ENCODE peak calls at places on chromosomes 4 and X, in five cellular contexts. Q is ascending aorta; D is CD4-positive, alpha-beta T cell; V is brain microvascular endothelial cell; X is HL-60. Z is an unnamed sample.

GRCh38 chr4:15457401-15458201 is 12.1 kb upstream of the CC2D2A start:
- DNase-seq in Q (no peak), D (no peak), V (peak), X (no peak), Z (no peak)

GRCh38 chrX:69501433-69501832 is 2.7 kb upstream of the NALF2 start:
- DNase-seq in Q (no peak), D (no peak), V (no peak), X (no peak), Z (no peak)

GRCh38 chr4:4860803-4861591 is 1.5 kb downstream of the MSX1 start:
- DNase-seq in Q (no peak), D (no peak), V (peak), X (no peak), Z (no peak)

GRCh38 chr4:33722254-33722653 is 2522.1 kb downstream of the ARAP2 start:
- DNase-seq in Q (no peak), D (no peak), V (no peak), X (no peak), Z (no peak)

GRCh38 chr4:137390707-137391106 is 141.6 kb downstream of the PCDH18 start:
- DNase-seq in Q (no peak), D (no peak), V (no peak), X (no peak), Z (no peak)

GRCh38 chr4:184769285-184769825 is 35.5 kb upstream of the CENPU start:
- DNase-seq in Q (no peak), D (no peak), V (no peak), X (no peak), Z (no peak)

GRCh38 chr4:122914938-122915337 is 7.5 kb downstream of the NUDT6 start:
- DNase-seq in Q (no peak), D (no peak), V (peak), X (no peak), Z (no peak)

GRCh38 chrX:140664939-140665338 is 44.6 kb upstream of the LINC00632 start:
- DNase-seq in Q (no peak), D (no peak), V (no peak), X (peak), Z (no peak)

GRCh38 chrX:23662853-23663252 is 4.4 kb upstream of the PRDX4 start:
- DNase-seq in Q (no peak), D (no peak), V (no peak), X (no peak), Z (no peak)

GRCh38 chr4:118883861-118884260 is 4.8 kb upstream of the SYNPO2 start:
- DNase-seq in Q (no peak), D (no peak), V (no peak), X (no peak), Z (no peak)

GRCh38 chrX:10509397-10509796 is 111.0 kb downstream of the MID1 start:
- DNase-seq in Q (no peak), D (no peak), V (no peak), X (no peak), Z (no peak)

GRCh38 chr4:182504440-182504839 is 261.2 kb downstream of the TENM3 start:
- DNase-seq in Q (no peak), D (no peak), V (no peak), X (no peak), Z (no peak)

GRCh38 chrX:31199051-31199769 is 127.4 kb upstream of the FTHL17 start:
- DNase-seq in Q (no peak), D (no peak), V (no peak), X (no peak), Z (no peak)

GRCh38 chr4:76993787-76994641 is 44.5 kb downstream of the SEPTIN11 start:
- DNase-seq in Q (no peak), D (peak), V (no peak), X (no peak), Z (no peak)

GRCh38 chr4:37865450-37865849 is 25.4 kb upstream of the TBC1D1 start:
- DNase-seq in Q (no peak), D (no peak), V (peak), X (no peak), Z (no peak)

GRCh38 chrX:11591712-11592351 is 73.9 kb downstream of the ARHGAP6 start:
- DNase-seq in Q (no peak), D (no peak), V (no peak), X (peak), Z (no peak)

GRCh38 chr4:8407316-8407715 is 33.2 kb downstream of the ACOX3 start:
- DNase-seq in Q (no peak), D (no peak), V (no peak), X (no peak), Z (no peak)

GRCh38 chrX:71911023-71911730 is 532 bp downstream of the NHSL2 start:
- DNase-seq in Q (no peak), D (no peak), V (no peak), X (no peak), Z (no peak)

GRCh38 chrX:125090046-125090445 is 229.6 kb upstream of the TEX13C start:
- DNase-seq in Q (no peak), D (no peak), V (no peak), X (no peak), Z (no peak)

GRCh38 chr4:147958459-147959065 is 226.7 kb downstream of the ARHGAP10 start:
- DNase-seq in Q (no peak), D (no peak), V (no peak), X (no peak), Z (no peak)

GRCh38 chr4:151887151-151887815 is 126.5 kb upstream of the GATB start:
- DNase-seq in Q (no peak), D (no peak), V (peak), X (peak), Z (no peak)

GRCh38 chr4:7819446-7819845 is 120.2 kb downstream of the AFAP1 start:
- DNase-seq in Q (no peak), D (no peak), V (no peak), X (no peak), Z (no peak)

GRCh38 chrX:136752796-136753195 is 27.9 kb downstream of the ARHGEF6 start:
- DNase-seq in Q (no peak), D (no peak), V (peak), X (no peak), Z (no peak)

GRCh38 chrX:44432641-44433040 is 89.2 kb upstream of the EFHC2 start:
- DNase-seq in Q (no peak), D (no peak), V (no peak), X (no peak), Z (no peak)

GRCh38 chr4:5897674-5898073 is 4.8 kb upstream of the CRMP1 start:
- DNase-seq in Q (no peak), D (no peak), V (no peak), X (no peak), Z (no peak)

GRCh38 chr4:181235361-181235760 is 1007.8 kb upstream of the TENM3 start:
- DNase-seq in Q (no peak), D (no peak), V (no peak), X (no peak), Z (no peak)

GRCh38 chrX:46268429-46268828 is 276.8 kb downstream of the ZNF674 start:
- DNase-seq in Q (no peak), D (no peak), V (no peak), X (no peak), Z (no peak)

GRCh38 chr4:181896609-181897008 is 346.6 kb upstream of the TENM3 start:
- DNase-seq in Q (no peak), D (no peak), V (no peak), X (no peak), Z (no peak)

GRCh38 chr4:13543648-13544555 is at the start of gene NKX3-2:
- DNase-seq in Q (no peak), D (no peak), V (no peak), X (no peak), Z (no peak)

GRCh38 chr4:115323106-115323684 is 209.8 kb upstream of the NDST4 start:
- DNase-seq in Q (no peak), D (no peak), V (no peak), X (no peak), Z (no peak)

DNA sequence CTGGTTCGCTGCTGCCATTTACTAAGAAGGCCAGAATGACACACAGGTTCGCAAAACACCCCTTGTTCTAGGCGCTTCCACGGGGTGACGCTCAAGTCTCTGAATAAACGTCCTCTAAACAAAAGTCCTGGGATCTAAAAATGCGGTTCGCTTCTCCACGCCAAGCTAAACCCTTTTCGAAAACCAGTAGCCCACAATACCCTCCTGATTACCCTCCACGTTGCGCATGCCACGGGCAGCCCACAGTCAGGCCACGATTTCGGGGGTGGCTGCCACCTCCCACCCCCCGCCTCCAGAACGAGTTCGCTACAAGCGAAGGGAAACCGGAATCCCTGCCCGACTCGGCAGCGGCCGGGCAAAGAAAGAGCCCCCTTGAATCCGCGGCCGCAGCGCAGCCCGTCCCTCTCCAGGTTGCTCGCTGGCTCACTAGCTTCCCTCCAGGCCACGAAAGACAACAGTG is 423 bp downstream of the RPL39 start:
- DNase-seq in Q (no peak), D (peak), V (peak), X (no peak), Z (no peak)
- TF ChIP-seq CTCF in Q (no peak), D (peak), V (no peak), X (no peak), Z (no peak)

GRCh38 chr4:99025506-99025905 is 30.0 kb downstream of the METAP1 start:
- DNase-seq in Q (no peak), D (no peak), V (no peak), X (no peak), Z (no peak)

GRCh38 chr4:99021386-99021785 is 25.9 kb downstream of the METAP1 start:
- DNase-seq in Q (no peak), D (no peak), V (no peak), X (no peak), Z (no peak)

GRCh38 chr4:99022566-99022965 is 27.0 kb downstream of the METAP1 start:
- DNase-seq in Q (no peak), D (no peak), V (no peak), X (no peak), Z (no peak)

GRCh38 chr4:99027304-99027703 is 31.8 kb downstream of the METAP1 start:
- DNase-seq in Q (no peak), D (no peak), V (no peak), X (no peak), Z (no peak)

DNA sequence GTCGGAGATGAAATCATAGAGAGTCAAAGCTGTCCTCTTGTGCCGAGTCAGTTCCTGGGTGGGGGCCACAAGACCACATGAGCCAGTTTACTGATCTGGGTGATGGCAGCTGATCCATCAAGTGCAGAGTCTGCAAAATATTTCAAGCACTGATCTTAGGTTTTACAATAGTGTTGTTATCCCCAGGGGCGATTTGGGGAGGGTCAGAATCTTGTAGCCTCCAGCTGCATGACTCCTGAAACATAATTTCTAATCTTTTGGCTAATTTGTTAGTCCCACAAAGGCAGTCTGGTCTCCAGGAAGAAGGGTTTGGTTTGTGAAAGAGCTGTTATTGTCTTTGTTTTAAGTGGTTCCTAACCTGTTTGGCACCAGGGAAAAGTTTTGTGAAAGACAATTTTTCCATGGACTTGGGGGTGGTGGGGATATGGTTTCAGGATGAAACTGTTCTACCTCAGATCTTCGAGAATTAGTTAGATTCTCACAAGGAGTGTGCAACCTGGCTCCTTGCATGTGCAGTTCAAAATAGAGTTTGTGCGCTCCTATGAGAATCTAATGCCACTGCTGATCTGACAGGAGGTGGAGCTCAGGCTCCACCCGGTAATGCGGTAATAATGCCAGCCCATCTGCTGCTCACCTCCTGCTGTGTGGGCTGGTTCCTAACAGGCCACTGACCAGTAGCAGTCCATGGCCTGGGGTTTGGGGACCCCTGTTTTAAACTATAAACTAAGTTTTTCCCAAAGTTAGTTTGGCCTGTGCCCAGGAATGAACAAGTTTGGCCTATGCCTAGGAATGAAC is 29.2 kb downstream of the METAP1 start:
- DNase-seq in Q (no peak), D (no peak), V (no peak), X (no peak), Z (no peak)
- TF ChIP-seq CTCF in Q (no peak), D (no peak), V (no peak), X (no peak), Z (no peak)

DNA sequence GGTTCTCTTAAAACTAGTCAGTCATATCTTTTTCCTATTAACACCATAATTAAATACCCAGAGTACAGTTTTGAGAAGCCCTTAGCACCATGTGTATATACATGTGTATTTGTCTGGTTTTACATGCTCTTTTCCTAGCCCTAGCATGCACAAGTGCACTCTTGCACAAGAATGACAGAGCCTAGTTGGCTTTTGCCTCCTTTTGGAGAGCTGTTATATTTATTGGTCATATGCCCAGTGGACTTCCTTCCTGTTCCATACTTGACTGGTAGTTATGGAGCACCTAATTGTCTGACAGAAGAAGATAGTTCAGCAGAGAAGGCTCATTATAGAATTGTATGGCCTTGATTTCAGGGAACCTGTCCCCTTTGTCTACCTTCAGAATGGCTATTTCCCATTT is 155.6 kb downstream of the ARX start:
- DNase-seq in Q (no peak), D (no peak), V (no peak), X (no peak), Z (no peak)
- TF ChIP-seq CTCF in Q (no peak), D (no peak), V (no peak), X (no peak), Z (no peak)

GRCh38 chrX:102129473-102129872 is 4.0 kb downstream of the TCEAL2 start:
- DNase-seq in Q (no peak), D (no peak), V (no peak), X (no peak), Z (no peak)
- TF ChIP-seq CTCF in Q (peak), D (peak), V (peak), X (no peak), Z (no peak)

GRCh38 chrX:135454816-135455215 is 33.1 kb downstream of the SMIM10L2A start:
- DNase-seq in Q (no peak), D (no peak), V (no peak), X (no peak), Z (no peak)

GRCh38 chrX:135449637-135450550 is 28.1 kb downstream of the SMIM10L2A start:
- DNase-seq in Q (no peak), D (no peak), V (no peak), X (no peak), Z (no peak)

GRCh38 chrX:135453381-135453780 is 31.6 kb downstream of the SMIM10L2A start:
- DNase-seq in Q (no peak), D (no peak), V (no peak), X (no peak), Z (no peak)
- TF ChIP-seq CTCF in Q (no peak), D (no peak), V (no peak), X (no peak), Z (no peak)

Z was measured in ovary.